ENCODE peak calls at places on chromosomes 16 and 17, in ten cellular contexts. N is left ventricle myocardium inferior, D is body of pancreas, C is BE2C, Y is AG04449, M is H1, H is A549, F is psoas muscle, R is cardiac muscle cell, G is foreskin fibroblast. Q is an unnamed sample.

GRCh38 chr16:48608871-48609452 is 1.0 kb downstream of the N4BP1 start:
- DNase-seq in H (no peak), G (no peak), N (no peak), C (peak; percentile 57), R (no peak), F (no peak), D (no peak), M (no peak), Y (no peak), Q (peak; percentile 55)

GRCh38 chr17:7374353-7374752 is 6.5 kb upstream of the TNK1 start:
- DNase-seq in C (no peak), H (no peak), G (no peak), D (no peak), Y (no peak), F (no peak), N (no peak), R (no peak), M (no peak), Q (no peak)

GRCh38 chr16:62404857-62405611 is 368.8 kb upstream of the CDH8 start:
- DNase-seq in C (no peak), H (no peak), R (no peak), F (no peak), M (no peak), D (no peak), Y (no peak), G (no peak), N (no peak), Q (no peak)

GRCh38 chr17:7215652-7216139 is 3.9 kb downstream of the DLG4 start:
- DNase-seq in C (peak; percentile 23), M (no peak), H (no peak), R (no peak), G (no peak), D (no peak), Y (no peak), N (no peak), F (peak; percentile 18), Q (no peak)

GRCh38 chr16:70685061-70685937 is 554 bp downstream of the MTSS2 start:
- DNase-seq in C (no peak), Y (no peak), R (peak; percentile 47), G (no peak), N (no peak), M (no peak), F (peak; percentile 37), H (no peak), D (no peak), Q (no peak)

GRCh38 chr17:49585422-49586027 is 9.9 kb downstream of the NXPH3 start:
- DNase-seq in H (peak; percentile 59), Y (no peak), R (no peak), N (no peak), D (no peak), G (no peak), C (no peak), M (no peak), F (no peak), Q (no peak)

GRCh38 chr17:3927628-3928010 is 11.4 kb upstream of the P2RX1 start:
- DNase-seq in H (no peak), N (no peak), D (no peak), C (peak; percentile 32), G (no peak), Y (no peak), F (no peak), R (peak; percentile 79), M (no peak), Q (no peak)

GRCh38 chr16:85924675-85925074 is 25.7 kb downstream of the IRF8 start:
- DNase-seq in D (no peak), N (no peak), C (no peak), M (no peak), R (no peak), H (no peak), F (no peak), G (no peak), Y (no peak), Q (no peak)

GRCh38 chr16:20851601-20852000 is 45.3 kb downstream of the REXO5 start:
- DNase-seq in G (peak; percentile 93), N (peak; percentile 78), M (no peak), Y (peak; percentile 81), R (peak; percentile 67), F (peak; percentile 82), H (peak; percentile 82), C (no peak), D (peak; percentile 75), Q (peak; percentile 97)

GRCh38 chr17:74671031-74671771 is 41.5 kb downstream of the CD300LF start:
- DNase-seq in M (peak; percentile 81), H (peak; percentile 80), Y (no peak), G (peak; percentile 36), F (peak; percentile 74), D (peak; percentile 70), R (peak; percentile 95), C (peak; percentile 46), N (peak; percentile 81), Q (no peak)

GRCh38 chr17:46831573-46832305 is 13.2 kb upstream of the WNT3 start:
- DNase-seq in C (no peak), Y (no peak), M (no peak), R (no peak), G (no peak), N (no peak), F (no peak), H (no peak), D (no peak), Q (no peak)

GRCh38 chr17:77833769-77834168 is 124.7 kb upstream of the TNRC6C start:
- DNase-seq in N (no peak), M (no peak), D (no peak), R (no peak), G (no peak), H (no peak), C (no peak), F (no peak), Y (no peak), Q (no peak)

GRCh38 chr16:56341656-56342397 is 83.5 kb downstream of the AMFR start:
- DNase-seq in C (no peak), H (no peak), F (no peak), G (no peak), N (no peak), R (no peak), M (no peak), Y (no peak), D (no peak), Q (no peak)

GRCh38 chr17:55208078-55208812 is 56.5 kb upstream of the HLF start:
- DNase-seq in N (no peak), H (no peak), D (no peak), C (no peak), G (no peak), R (no peak), M (no peak), F (no peak), Y (no peak), Q (no peak)
- TF ChIP-seq CTCF in N (no peak), H (no peak), D (no peak), C (no peak), G (no peak), R (no peak), M (no peak), F (no peak), Y (no peak), Q (no peak)

GRCh38 chr17:21171309-21171922 is 42.5 kb downstream of the TMEM11 start:
- DNase-seq in C (no peak), M (no peak), R (no peak), G (no peak), N (no peak), H (no peak), F (no peak), Y (no peak), D (no peak), Q (no peak)

GRCh38 chr17:21174186-21174585 is 39.8 kb downstream of the TMEM11 start:
- DNase-seq in D (no peak), N (no peak), F (no peak), C (no peak), G (no peak), H (no peak), M (no peak), Y (no peak), R (no peak), Q (no peak)

GRCh38 chr17:21173543-21173942 is 40.4 kb downstream of the TMEM11 start:
- DNase-seq in H (no peak), Y (no peak), C (no peak), G (no peak), M (no peak), R (peak; percentile 49), F (no peak), N (no peak), D (no peak), Q (no peak)

GRCh38 chr17:21170829-21171228 is 43.1 kb downstream of the TMEM11 start:
- DNase-seq in G (no peak), Y (no peak), D (no peak), N (no peak), F (no peak), H (no peak), C (no peak), M (no peak), R (no peak), Q (no peak)

DNA sequence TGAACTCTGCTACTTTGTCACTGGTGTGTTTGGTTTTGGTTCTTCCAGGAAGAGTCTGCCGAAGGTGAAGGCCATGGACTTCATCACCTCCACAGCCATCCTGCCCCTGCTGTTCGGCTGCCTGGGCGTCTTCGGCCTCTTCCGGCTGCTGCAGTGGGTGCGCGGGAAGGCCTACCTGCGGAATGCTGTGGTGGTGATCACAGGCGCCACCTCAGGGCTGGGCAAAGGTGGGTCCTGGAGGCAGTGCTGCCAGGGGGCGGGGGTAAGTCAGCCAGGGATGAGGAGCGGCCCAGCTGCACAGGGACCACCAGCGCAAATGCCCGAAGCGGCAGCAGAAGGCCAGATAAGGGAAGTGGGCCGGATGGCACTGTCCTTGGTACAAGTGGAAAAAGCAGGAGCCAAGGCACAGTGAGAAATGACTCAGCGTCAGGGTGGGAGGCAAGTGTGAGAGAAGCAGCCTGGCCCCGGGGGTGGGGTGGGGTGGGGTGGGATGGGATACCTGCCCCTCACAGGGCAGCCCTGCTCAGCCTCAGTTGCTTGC is 41.9 kb downstream of the TMEM11 start:
- DNase-seq in M (no peak), C (no peak), N (no peak), H (no peak), G (no peak), Y (no peak), D (no peak), R (no peak), F (no peak), Q (no peak)
- H3K4me3 ChIP-seq in M (no peak overlapping the region), C (no peak overlapping the region), N (no peak overlapping the region), H (no peak overlapping the region), G (no peak overlapping the region), Y (no peak overlapping the region), D (no peak overlapping the region), R (no peak overlapping the region), F (no peak overlapping the region), Q (no peak overlapping the region)

GRCh38 chr17:73126716-73127473 is 34.4 kb upstream of the SLC39A11 start:
- DNase-seq in G (no peak), R (no peak), N (no peak), M (no peak), C (no peak), H (peak; percentile 20), D (no peak), Y (no peak), F (no peak), Q (no peak)
- TF ChIP-seq CTCF in G (no peak), R (no peak), N (no peak), M (no peak), C (no peak), H (no peak), D (no peak), Y (no peak), F (no peak), Q (no peak)

DNA sequence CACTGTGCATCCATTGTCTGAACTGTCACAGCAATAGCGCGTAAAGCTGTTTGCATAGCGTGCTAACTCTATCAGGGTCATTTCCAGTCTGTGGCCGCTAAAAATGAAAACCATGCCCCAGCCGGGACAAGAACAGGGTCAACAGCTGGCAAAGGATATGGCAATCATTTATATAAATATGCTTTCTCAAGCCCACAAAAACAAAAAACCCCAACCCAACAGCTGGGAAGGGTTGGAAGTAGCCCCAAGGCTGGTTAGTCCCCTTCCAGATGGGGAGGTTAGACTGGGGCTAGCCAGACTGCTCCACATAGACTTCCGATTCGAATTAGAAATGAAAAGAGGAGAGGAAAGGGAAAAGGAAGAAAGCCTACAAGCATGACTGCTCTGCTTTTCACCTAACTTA is 203.3 kb upstream of the TBX2 start:
- DNase-seq in F (no peak), N (no peak), C (peak; percentile 8), Y (no peak), M (no peak), H (no peak), G (peak; percentile 61), R (no peak), D (no peak), Q (no peak)
- H3K4me3 ChIP-seq in F (no peak overlapping the region), N (no peak overlapping the region), C (peak overlapping the region; percentile 40), Y (no peak overlapping the region), M (no peak overlapping the region), H (no peak overlapping the region), G (peak overlapping the region; percentile 25), R (no peak overlapping the region), D (no peak overlapping the region), Q (no peak overlapping the region)

Q was measured in vagina.